ENCODE peak calls at places on chromosomes 2 and 18, in ten cellular contexts. L is brain microvascular endothelial cell; Q is thyroid gland; O is cardiac muscle cell; H is left lung; Z is HCT116; V is psoas muscle; W is ascending aorta; Y is spleen; N is CD8-positive, alpha-beta T cell. A is an unnamed sample.
A peak's percentile ranks its signal among the peaks of the same experiment; 100 is the strongest.

GRCh38 chr2:58479557-58480120 is 238.5 kb upstream of the FANCL start:
- DNase-seq in L (no peak), Q (no peak), O (no peak), H (no peak), Z (no peak), V (no peak), W (no peak), Y (no peak), N (no peak), A (no peak)

GRCh38 chr2:211928186-211928585 is 610.4 kb downstream of the ERBB4 start:
- DNase-seq in L (no peak), Q (no peak), O (no peak), H (no peak), Z (no peak), V (no peak), W (no peak), Y (no peak), N (no peak), A (no peak)

GRCh38 chr2:222311321-222311977 is 12.7 kb upstream of the PAX3 start:
- DNase-seq in L (no peak), Q (no peak), O (no peak), H (peak; percentile 61), Z (no peak), V (no peak), W (no peak), Y (peak; percentile 61), N (no peak), A (no peak)

GRCh38 chr18:22624171-22624570 is 206.5 kb upstream of the CTAGE1 start:
- DNase-seq in L (no peak), Q (no peak), O (no peak), H (no peak), Z (no peak), V (no peak), W (no peak), Y (no peak), N (no peak), A (no peak)

GRCh38 chr2:135149251-135149650 is 97.2 kb downstream of the RAB3GAP1 start:
- DNase-seq in L (peak; percentile 44), Q (no peak), O (peak; percentile 62), H (no peak), Z (no peak), V (no peak), W (no peak), Y (no peak), N (no peak), A (no peak)

GRCh38 chr2:48483506-48483905 is 46.4 kb upstream of the STON1 start:
- DNase-seq in L (no peak), Q (no peak), O (peak; percentile 83), H (no peak), Z (no peak), V (no peak), W (no peak), Y (no peak), N (no peak), A (no peak)

GRCh38 chr18:30925795-30926194 is 116.7 kb downstream of the DSC3 start:
- DNase-seq in L (no peak), Q (no peak), O (no peak), H (no peak), Z (no peak), V (no peak), W (no peak), Y (no peak), N (no peak), A (no peak)

GRCh38 chr2:20626698-20627471 is 24.0 kb downstream of the HS1BP3 start:
- DNase-seq in L (no peak), Q (peak; percentile 74), O (no peak), H (peak; percentile 68), Z (no peak), V (peak; percentile 48), W (no peak), Y (peak; percentile 72), N (no peak), A (peak; percentile 23)

GRCh38 chr2:189302274-189302948 is 122.8 kb upstream of the COL5A2 start:
- DNase-seq in L (peak; percentile 20), Q (no peak), O (no peak), H (no peak), Z (no peak), V (no peak), W (no peak), Y (no peak), N (no peak), A (no peak)

GRCh38 chr2:195494452-195494851 is 162.6 kb upstream of the SLC39A10 start:
- DNase-seq in L (no peak), Q (no peak), O (no peak), H (no peak), Z (no peak), V (no peak), W (no peak), Y (no peak), N (no peak), A (no peak)

GRCh38 chr2:203934711-203935438 is 1.7 kb upstream of the ICOS start:
- DNase-seq in L (no peak), Q (no peak), O (no peak), H (no peak), Z (no peak), V (no peak), W (no peak), Y (no peak), N (no peak), A (no peak)
- H3K4me3 ChIP-seq in L (no peak overlapping the region), Q (no peak overlapping the region), O (no peak overlapping the region), H (no peak overlapping the region), Z (no peak overlapping the region), V (no peak overlapping the region), W (no peak overlapping the region), Y (no peak overlapping the region), N (peak overlapping the region; percentile 9), A (no peak overlapping the region)

GRCh38 chr2:36449943-36450392 is 94.4 kb downstream of the CRIM1 start:
- DNase-seq in L (peak; percentile 58), Q (no peak), O (peak; percentile 56), H (no peak), Z (no peak), V (no peak), W (no peak), Y (no peak), N (no peak), A (no peak)

GRCh38 chr2:36450466-36451196 is 95.1 kb downstream of the CRIM1 start:
- DNase-seq in L (peak; percentile 83), Q (no peak), O (peak; percentile 80), H (no peak), Z (no peak), V (no peak), W (no peak), Y (no peak), N (no peak), A (no peak)

GRCh38 chr2:36446258-36446657 is 90.7 kb downstream of the CRIM1 start:
- DNase-seq in L (no peak), Q (no peak), O (no peak), H (no peak), Z (no peak), V (no peak), W (no peak), Y (no peak), N (no peak), A (no peak)

GRCh38 chr2:36451512-36451911 is 95.9 kb downstream of the CRIM1 start:
- DNase-seq in L (peak; percentile 86), Q (no peak), O (peak; percentile 85), H (no peak), Z (no peak), V (no peak), W (no peak), Y (no peak), N (no peak), A (no peak)

DNA sequence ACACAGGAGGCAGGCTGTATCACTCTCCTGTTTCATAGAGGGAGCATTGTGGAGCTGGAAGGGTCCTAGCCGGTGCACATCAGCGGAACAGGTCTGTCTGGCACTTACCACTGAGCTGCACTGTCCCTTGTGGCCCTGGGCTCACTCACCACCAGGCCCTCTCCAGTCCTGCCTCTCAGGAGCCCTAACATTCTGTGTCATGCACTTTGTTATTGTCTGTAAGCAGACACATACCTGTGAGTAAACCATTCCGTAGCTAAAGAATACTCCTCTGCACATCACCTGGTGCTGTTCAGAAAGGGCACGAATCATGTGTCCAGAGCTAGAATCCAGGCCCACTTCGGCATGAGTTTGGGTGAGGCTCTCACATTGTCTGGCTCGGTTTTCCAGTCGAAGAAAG is 93.6 kb downstream of the CRIM1 start:
- DNase-seq in L (no peak), Q (no peak), O (no peak), H (no peak), Z (no peak), V (no peak), W (no peak), Y (no peak), N (no peak), A (no peak)
- H3K27ac ChIP-seq in L (peak overlapping the region; percentile 86), Q (no peak overlapping the region), O (no peak overlapping the region), H (no peak overlapping the region), Z (no peak overlapping the region), V (peak overlapping the region; percentile 75), W (peak overlapping the region; percentile 94), Y (no peak overlapping the region), N (no peak overlapping the region), A (no peak overlapping the region)

GRCh38 chr18:4172491-4172890 is 282.6 kb downstream of the DLGAP1 start:
- DNase-seq in L (no peak), Q (no peak), O (no peak), H (no peak), Z (no peak), V (no peak), W (no peak), Y (no peak), N (no peak), A (no peak)
- TF ChIP-seq CTCF in L (no peak), Q (no peak), O (no peak), H (no peak), Z (no peak), V (no peak), W (no peak), Y (no peak), N (no peak), A (no peak)

GRCh38 chr2:74916394-74916793 is 42.0 kb upstream of the POLE4 start:
- DNase-seq in L (no peak), Q (no peak), O (no peak), H (no peak), Z (no peak), V (no peak), W (no peak), Y (no peak), N (no peak), A (no peak)

GRCh38 chr2:74922592-74923227 is 35.7 kb upstream of the POLE4 start:
- DNase-seq in L (no peak), Q (no peak), O (peak; percentile 76), H (no peak), Z (no peak), V (no peak), W (no peak), Y (no peak), N (no peak), A (no peak)

GRCh38 chr2:74921236-74921736 is 37.2 kb upstream of the POLE4 start:
- DNase-seq in L (no peak), Q (no peak), O (no peak), H (no peak), Z (no peak), V (no peak), W (no peak), Y (no peak), N (no peak), A (no peak)

GRCh38 chr2:74917702-74918619 is 40.5 kb upstream of the POLE4 start:
- DNase-seq in L (peak; percentile 55), Q (no peak), O (peak; percentile 38), H (no peak), Z (no peak), V (no peak), W (no peak), Y (no peak), N (no peak), A (no peak)

DNA sequence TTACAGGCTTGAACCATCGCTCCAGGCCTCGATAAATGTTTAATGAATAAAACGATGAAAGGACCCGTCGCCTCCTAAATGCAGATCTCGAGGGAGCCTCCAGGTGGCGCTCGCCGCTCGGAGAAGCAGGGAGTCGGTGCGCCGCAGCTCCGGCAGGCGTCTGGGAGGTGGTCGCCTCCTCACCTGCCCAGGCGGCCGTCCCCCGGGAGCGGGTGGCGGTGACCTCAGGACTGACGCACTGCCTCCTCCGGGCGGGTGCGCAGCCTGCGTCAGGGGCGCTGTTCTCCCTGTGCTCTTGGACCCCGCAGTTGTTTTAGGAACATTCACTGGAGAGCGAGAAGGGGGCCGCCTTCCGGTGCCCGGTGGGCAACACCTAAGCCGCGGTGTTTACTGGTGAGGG is 38.6 kb upstream of the POLE4 start:
- DNase-seq in L (peak; percentile 27), Q (peak; percentile 50), O (peak; percentile 70), H (peak; percentile 94), Z (peak; percentile 38), V (peak; percentile 81), W (no peak), Y (peak; percentile 93), N (peak; percentile 79), A (peak; percentile 57)
- H3K4me3 ChIP-seq in L (peak overlapping the region; percentile 46), Q (peak overlapping the region; percentile 23), O (peak overlapping the region; percentile 35), H (no peak overlapping the region), Z (no peak overlapping the region), V (peak overlapping the region; percentile 57), W (peak overlapping the region; percentile 54), Y (no peak overlapping the region), N (no peak overlapping the region), A (peak overlapping the region; percentile 45)